ENCODE peak calls at places on chromosomes 2 and 18, in four cellular contexts. O is naive thymus-derived CD8-positive, alpha-beta T cell; M is right lobe of liver; N is HT1080. U is an unnamed sample.

GRCh38 chr2:219251656-219252055 is 1.4 kb upstream of the TUBA4B start:
- DNase-seq in M (no peak), O (no peak), N (no peak), U (no peak)

GRCh38 chr2:27264253-27264752 is 1.5 kb upstream of the SLC30A3 start:
- DNase-seq in M (no peak), O (no peak), N (no peak), U (no peak)

GRCh38 chr2:29920130-29920577 is 1.2 kb downstream of the ALK start:
- DNase-seq in O (peak; percentile 8), M (peak; percentile 49), N (peak; percentile 5), U (no peak)

GRCh38 chr2:102063948-102064678 is 72.4 kb downstream of the IL1R2 start:
- DNase-seq in N (peak; percentile 90), O (no peak), M (peak; percentile 84), U (peak; percentile 93)

GRCh38 chr2:164620873-164621760 is at the start of gene GRB14:
- DNase-seq in O (no peak), M (peak; percentile 76), N (peak; percentile 44), U (no peak)

GRCh38 chr18:57538614-57539013 is 47.9 kb downstream of the FECH start:
- DNase-seq in O (no peak), N (no peak), M (no peak), U (no peak)

GRCh38 chr2:215772634-215773563 is 240.5 kb downstream of the MREG start:
- DNase-seq in O (no peak), N (no peak), M (no peak), U (no peak)

GRCh38 chr2:25957743-25958142 is 24.6 kb downstream of the KIF3C start:
- DNase-seq in N (no peak), O (no peak), M (no peak), U (no peak)

GRCh38 chr2:65424391-65424790 is 8.0 kb downstream of the SPRED2 start:
- DNase-seq in N (no peak), M (no peak), O (no peak), U (no peak)

GRCh38 chr2:20638646-20639430 is 12.1 kb downstream of the HS1BP3 start:
- DNase-seq in O (no peak), M (no peak), N (no peak), U (no peak)

GRCh38 chr2:132953771-132954170 is 283.8 kb upstream of the LYPD1 start:
- DNase-seq in N (no peak), M (no peak), O (no peak), U (no peak)

GRCh38 chr2:197011777-197012641 is 85.5 kb upstream of the PGAP1 start:
- DNase-seq in N (peak; percentile 59), M (no peak), O (no peak), U (peak; percentile 64)

GRCh38 chr2:127392133-127392827 is 4.5 kb upstream of the MAP3K2 start:
- DNase-seq in M (no peak), N (peak; percentile 67), O (no peak), U (no peak)

GRCh38 chr2:227862741-227863588 is 8.5 kb upstream of the DAW1 start:
- DNase-seq in O (no peak), N (peak; percentile 94), M (no peak), U (no peak)

GRCh38 chr2:172129404-172129803 is 26.7 kb upstream of the DLX2 start:
- DNase-seq in M (no peak), O (no peak), N (no peak), U (no peak)

GRCh38 chr2:177143444-177143843 is 69.2 kb upstream of the HNRNPA3 start:
- DNase-seq in O (no peak), N (peak; percentile 83), M (no peak), U (no peak)

GRCh38 chr2:217661378-217661777 is 341.4 kb downstream of the TNS1 start:
- DNase-seq in O (no peak), N (no peak), M (no peak), U (no peak)

GRCh38 chr2:47070920-47071824 is 83.9 kb downstream of the STPG4 start:
- DNase-seq in N (peak; percentile 98), O (peak; percentile 5), M (peak; percentile 80), U (peak; percentile 89)

GRCh38 chr2:71932780-71933466 is 214.7 kb downstream of the CYP26B1 start:
- DNase-seq in M (no peak), N (no peak), O (no peak), U (no peak)

GRCh38 chr2:233273120-233273519 is 21.6 kb downstream of the ATG16L1 start:
- DNase-seq in N (no peak), M (no peak), O (no peak), U (no peak)

GRCh38 chr2:36253086-36253485 is 102.5 kb upstream of the CRIM1 start:
- DNase-seq in O (no peak), N (no peak), M (no peak), U (no peak)

GRCh38 chr2:118490323-118490722 is 357.1 kb downstream of the EN1 start:
- DNase-seq in N (no peak), O (no peak), M (no peak), U (no peak)

GRCh38 chr2:173511942-173512341 is 157.3 kb downstream of the CDCA7 start:
- DNase-seq in M (no peak), O (no peak), N (no peak), U (no peak)

GRCh38 chr2:29110916-29111315 is 4.3 kb upstream of the CLIP4 start:
- DNase-seq in M (no peak), O (no peak), N (peak; percentile 60), U (no peak)

GRCh38 chr2:130763405-130763804 is 8.1 kb downstream of the AMER3 start:
- DNase-seq in N (no peak), O (no peak), M (no peak), U (no peak)

GRCh38 chr2:105915005-105915558 is 170.4 kb downstream of the NCK2 start:
- DNase-seq in O (no peak), N (no peak), M (no peak), U (no peak)

GRCh38 chr2:152716805-152717241 is 438 bp downstream of the PRPF40A start:
- DNase-seq in N (no peak), O (peak; percentile 22), M (peak; percentile 35), U (peak; percentile 67)

GRCh38 chr2:191835539-191836350 is 11.1 kb downstream of the CAVIN2 start:
- DNase-seq in O (no peak), M (peak; percentile 22), N (no peak), U (no peak)

GRCh38 chr2:127387655-127388422 is at the start of gene MAP3K2:
- DNase-seq in O (peak; percentile 93), N (peak; percentile 79), M (peak; percentile 97), U (peak; percentile 75)

GRCh38 chr2:232466221-232466620 is 10.3 kb downstream of the ALPI start:
- DNase-seq in N (no peak), O (no peak), M (no peak), U (no peak)

GRCh38 chr2:241271641-241272297 is 43.7 kb downstream of the HDLBP start:
- DNase-seq in N (peak; percentile 73), M (peak; percentile 90), O (peak; percentile 48), U (peak; percentile 64)